ENCODE peak calls at places on chromosomes 5 and 9, in four cellular contexts. One of them, this sample, is unnamed.

GRCh38 chr5:126188804-126189203 is 234.4 kb upstream of the GRAMD2B start:
- DNase-seq in stimulated activated naive B cell treated with anti-CD40 and anti-IgM and Interleukin-4, amounts not matched to agents 10 μg/mL and 1 μg/mL and 100 μg/mL, for 72 hours: no peak
- DNase-seq in RPMI7951: no peak
- DNase-seq in amniotic stem cell: no peak
- DNase-seq in this sample: no peak

GRCh38 chr5:159262472-159262858 is 625 bp upstream of the UBLCP1 start:
- DNase-seq in stimulated activated naive B cell treated with anti-CD40 and anti-IgM and Interleukin-4, amounts not matched to agents 10 μg/mL and 1 μg/mL and 100 μg/mL, for 72 hours: no peak
- DNase-seq in RPMI7951: peak; percentile 44
- DNase-seq in amniotic stem cell: peak; percentile 13
- DNase-seq in this sample: no peak

GRCh38 chr9:82281066-82281465 is 292.5 kb downstream of the SPATA31D1 start:
- DNase-seq in stimulated activated naive B cell treated with anti-CD40 and anti-IgM and Interleukin-4, amounts not matched to agents 10 μg/mL and 1 μg/mL and 100 μg/mL, for 72 hours: no peak
- DNase-seq in RPMI7951: no peak
- DNase-seq in amniotic stem cell: no peak
- DNase-seq in this sample: no peak

GRCh38 chr9:127785023-127785932 is 556 bp upstream of the CDK9 start:
- DNase-seq in stimulated activated naive B cell treated with anti-CD40 and anti-IgM and Interleukin-4, amounts not matched to agents 10 μg/mL and 1 μg/mL and 100 μg/mL, for 72 hours: peak; percentile 82
- DNase-seq in RPMI7951: peak; percentile 71
- DNase-seq in amniotic stem cell: peak; percentile 44
- DNase-seq in this sample: peak; percentile 88

GRCh38 chr5:58135571-58136335 is 324.1 kb downstream of the PLK2 start:
- DNase-seq in stimulated activated naive B cell treated with anti-CD40 and anti-IgM and Interleukin-4, amounts not matched to agents 10 μg/mL and 1 μg/mL and 100 μg/mL, for 72 hours: no peak
- DNase-seq in RPMI7951: peak; percentile 60
- DNase-seq in amniotic stem cell: no peak
- DNase-seq in this sample: no peak

GRCh38 chr5:177194278-177194677 is 60.7 kb downstream of the NSD1 start:
- DNase-seq in stimulated activated naive B cell treated with anti-CD40 and anti-IgM and Interleukin-4, amounts not matched to agents 10 μg/mL and 1 μg/mL and 100 μg/mL, for 72 hours: no peak
- DNase-seq in RPMI7951: peak; percentile 97
- DNase-seq in amniotic stem cell: peak; percentile 92
- DNase-seq in this sample: no peak

GRCh38 chr5:54516051-54516645 is 1.4 kb upstream of the SNX18 start:
- DNase-seq in stimulated activated naive B cell treated with anti-CD40 and anti-IgM and Interleukin-4, amounts not matched to agents 10 μg/mL and 1 μg/mL and 100 μg/mL, for 72 hours: no peak
- DNase-seq in RPMI7951: no peak
- DNase-seq in amniotic stem cell: no peak
- DNase-seq in this sample: no peak

GRCh38 chr5:150612405-150612804 is 28.1 kb upstream of the SYNPO start:
- DNase-seq in stimulated activated naive B cell treated with anti-CD40 and anti-IgM and Interleukin-4, amounts not matched to agents 10 μg/mL and 1 μg/mL and 100 μg/mL, for 72 hours: no peak
- DNase-seq in RPMI7951: no peak
- DNase-seq in amniotic stem cell: no peak
- DNase-seq in this sample: no peak

GRCh38 chr5:139708877-139709586 is 60.9 kb downstream of the CXXC5 start:
- DNase-seq in stimulated activated naive B cell treated with anti-CD40 and anti-IgM and Interleukin-4, amounts not matched to agents 10 μg/mL and 1 μg/mL and 100 μg/mL, for 72 hours: peak; percentile 35
- DNase-seq in RPMI7951: peak; percentile 78
- DNase-seq in amniotic stem cell: no peak
- DNase-seq in this sample: peak; percentile 56